ENCODE peak calls at places on chromosomes 2 and 18, in nine cellular contexts. A is A549, Q is heart left ventricle, C is transverse colon, B is ovary, P is spleen, U is adrenal gland, V is IMR-90, D is gastrocnemius medialis. N is an unnamed sample. For H3K4me1, the result is how much of the 10 kb centered on the place peaks cover.

GRCh38 chr2:84959045-84959493 is 11.9 kb upstream of the KCMF1 start:
- DNase-seq in A (peak), Q (no peak), C (no peak), B (no peak), P (no peak), U (no peak), V (peak), D (no peak), N (peak)

GRCh38 chr2:84906900-84907714 is 1.7 kb downstream of the TMSB10 start:
- DNase-seq in A (peak), Q (peak), C (peak), B (no peak), P (peak), U (peak), V (peak), D (peak), N (no peak)

GRCh38 chr18:49161627-49162026 is 210.9 kb upstream of the SMAD7 start:
- DNase-seq in A (no peak), Q (no peak), C (no peak), B (no peak), P (no peak), U (no peak), V (peak), D (no peak), N (no peak)

GRCh38 chr2:118167026-118167425 is 78.8 kb downstream of the INSIG2 start:
- DNase-seq in A (no peak), Q (no peak), C (no peak), B (no peak), P (no peak), U (no peak), V (no peak), D (no peak), N (no peak)

GRCh38 chr2:97928591-97928990 is 67.2 kb downstream of the TMEM131 start:
- DNase-seq in A (no peak), Q (no peak), C (no peak), B (no peak), P (no peak), U (no peak), V (no peak), D (no peak), N (no peak)

GRCh38 chr2:71852141-71852711 is 295.4 kb downstream of the CYP26B1 start:
- DNase-seq in A (no peak), Q (no peak), C (no peak), B (no peak), P (no peak), U (peak), V (no peak), D (no peak), N (no peak)

GRCh38 chr2:36707050-36707449 is 10.5 kb downstream of the VIT start:
- DNase-seq in A (no peak), Q (no peak), C (no peak), B (no peak), P (no peak), U (no peak), V (peak), D (peak), N (no peak)

GRCh38 chr2:20551231-20551944 is 99.5 kb downstream of the HS1BP3 start:
- DNase-seq in A (no peak), Q (no peak), C (no peak), B (no peak), P (peak), U (peak), V (no peak), D (peak), N (no peak)

GRCh38 chr2:239269173-239269865 is 131.5 kb downstream of the HDAC4 start:
- DNase-seq in A (no peak), Q (no peak), C (peak), B (no peak), P (no peak), U (no peak), V (no peak), D (peak), N (no peak)
- H3K4me1 ChIP-seq in A (half or more), Q (half or more), C (half or more), B (under half), P (half or more), U (under half), V (under half), D (half or more), N (under half)

GRCh38 chr2:149719695-149720094 is 132.1 kb upstream of the MMADHC start:
- DNase-seq in A (no peak), Q (no peak), C (no peak), B (no peak), P (no peak), U (no peak), V (no peak), D (no peak), N (no peak)
- TF ChIP-seq POLR2A in A (no peak), Q (no peak), C (no peak), B (no peak), P (no peak), U (no peak), V (no peak), D (no peak), N (no peak)

GRCh38 chr2:12990523-12990922 is 273.8 kb downstream of the TRIB2 start:
- DNase-seq in A (no peak), Q (no peak), C (no peak), B (no peak), P (no peak), U (no peak), V (no peak), D (no peak), N (no peak)
- TF ChIP-seq CTCF in A (peak), Q (peak), C (no peak), B (no peak), P (no peak), U (no peak), V (peak), D (no peak), N (peak)

DNA sequence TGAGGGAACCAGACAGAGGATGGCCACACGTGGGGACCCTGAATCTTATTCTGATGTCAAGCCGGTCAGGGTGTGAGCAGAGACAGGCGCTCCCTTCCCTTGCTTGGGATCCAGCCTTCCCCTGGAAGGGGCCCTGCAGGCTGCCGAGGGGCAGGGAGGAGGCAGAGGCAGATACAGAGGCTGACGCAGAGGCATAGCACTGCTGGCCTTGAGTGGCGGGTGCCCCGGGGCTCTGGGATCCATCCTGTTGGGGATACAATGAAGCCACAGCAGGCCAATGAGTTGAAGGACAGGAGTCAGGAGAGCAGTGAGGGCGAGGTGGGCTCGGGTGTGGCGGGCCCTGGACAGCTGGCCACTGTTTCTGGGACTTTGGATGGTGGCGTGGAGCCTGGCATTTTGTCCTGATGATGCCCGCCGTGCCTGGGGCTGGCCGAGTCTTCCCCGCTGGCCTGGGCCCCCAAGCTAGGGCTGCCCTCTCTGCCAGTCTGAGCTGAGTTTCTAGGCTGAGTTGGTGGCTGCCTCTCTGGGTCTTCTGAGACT is 63.9 kb upstream of the GPC1 start:
- DNase-seq in A (no peak), Q (no peak), C (no peak), B (no peak), P (no peak), U (no peak), V (no peak), D (no peak), N (no peak)
- H3K4me1 ChIP-seq in A (half or more), Q (under half), C (under half), B (under half), P (under half), U (under half), V (under half), D (half or more), N (under half)

GRCh38 chr2:43219383-43220228 is 6.8 kb downstream of the ZFP36L2 start:
- DNase-seq in A (peak), Q (peak), C (peak), B (peak), P (peak), U (peak), V (peak), D (peak), N (peak)
- TF ChIP-seq POLR2A in A (peak), Q (peak), C (peak), B (peak), P (no peak), U (no peak), V (no peak), D (peak), N (peak)

DNA sequence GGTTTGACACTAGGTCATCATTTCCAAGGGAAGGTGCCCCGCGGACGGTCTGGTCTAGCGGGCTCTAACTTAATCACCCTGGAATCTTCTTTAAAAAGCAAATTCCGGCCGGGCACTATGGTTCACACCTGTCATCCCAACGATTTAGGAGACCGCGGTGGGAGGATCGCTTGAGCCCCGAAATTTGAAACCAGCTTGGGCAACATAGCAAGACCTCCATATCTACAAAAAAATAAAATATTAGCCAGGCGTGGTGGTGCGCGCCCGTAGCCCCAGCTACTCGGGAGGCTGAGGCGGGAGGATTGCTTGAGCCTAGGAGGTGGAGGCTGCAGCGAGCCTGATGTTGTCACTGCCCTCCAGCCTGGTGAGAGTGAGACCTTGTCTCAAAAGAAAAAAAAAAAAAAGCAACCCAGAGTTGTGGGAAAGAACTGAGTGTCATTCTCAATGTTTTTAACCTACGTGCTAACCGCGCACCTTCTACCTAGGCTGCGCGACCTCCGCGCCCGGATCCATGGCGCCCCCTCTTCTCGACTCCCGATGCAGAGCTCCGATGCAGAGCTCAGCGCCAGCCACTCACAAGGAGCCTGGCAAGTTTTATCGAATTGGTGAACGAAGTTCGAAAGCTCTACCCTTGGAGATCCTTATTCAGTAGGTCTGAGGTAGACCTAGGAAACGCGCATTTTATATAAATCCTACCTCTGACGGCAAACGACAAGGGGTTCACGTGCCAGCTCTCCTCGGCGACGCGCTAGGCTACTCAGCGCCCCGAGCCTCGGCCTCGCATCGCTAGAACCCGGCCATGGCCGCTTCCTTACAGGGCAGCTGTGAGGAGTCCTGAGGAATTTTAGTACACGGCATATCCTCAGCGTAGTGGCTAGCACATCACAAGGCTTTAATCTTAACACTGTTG is 877 bp upstream of the TWSG1 start:
- DNase-seq in A (no peak), Q (peak), C (peak), B (peak), P (peak), U (peak), V (no peak), D (peak), N (peak)
- TF ChIP-seq CTCF in A (no peak), Q (no peak), C (no peak), B (no peak), P (no peak), U (no peak), V (peak), D (no peak), N (no peak)

GRCh38 chr18:28126768-28127167 is 50.2 kb downstream of the CDH2 start:
- DNase-seq in A (no peak), Q (no peak), C (no peak), B (no peak), P (no peak), U (no peak), V (no peak), D (no peak), N (no peak)
- H3K4me1 ChIP-seq in A (half or more), Q (half or more), C (under half), B (under half), P (under half), U (under half), V (under half), D (under half), N (under half)

DNA sequence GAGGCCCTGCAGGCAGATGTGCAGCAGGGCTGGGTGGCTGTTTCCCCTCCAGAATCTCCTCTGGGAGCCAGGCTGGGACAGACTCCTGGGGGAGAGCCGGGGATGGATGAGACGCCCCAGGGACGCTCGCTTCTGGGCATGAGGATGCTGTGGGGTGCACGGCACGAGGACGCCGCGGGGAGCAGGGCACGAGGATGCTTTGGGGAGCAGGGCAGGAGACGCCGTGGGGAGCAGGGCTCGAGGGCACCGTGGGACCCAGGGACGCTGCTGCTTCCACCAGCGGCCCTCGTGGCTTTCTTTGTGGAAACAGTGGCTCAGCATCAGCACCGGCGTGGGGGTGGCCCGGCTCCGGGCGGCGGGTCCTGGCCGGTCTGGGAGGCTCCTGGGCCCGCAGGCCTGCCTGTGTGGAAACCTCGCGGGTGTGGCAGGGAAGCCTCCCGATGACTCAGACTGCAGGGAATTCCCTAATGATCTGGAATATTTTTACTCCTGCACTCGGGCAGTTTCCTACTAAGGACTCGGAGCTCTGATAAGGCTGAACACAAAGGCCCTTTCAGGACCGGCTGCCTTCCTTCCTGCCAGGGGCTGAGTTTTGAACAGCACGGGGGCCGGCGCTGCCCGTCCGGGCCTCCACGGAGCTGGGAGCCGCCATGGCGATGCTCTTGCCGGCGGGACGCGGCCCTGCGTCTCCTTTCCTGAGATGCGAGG is 62.6 kb downstream of the NFATC1 start:
- DNase-seq in A (peak), Q (peak), C (peak), B (peak), P (no peak), U (peak), V (peak), D (peak), N (peak)
- TF ChIP-seq POLR2A in A (no peak), Q (no peak), C (no peak), B (no peak), P (no peak), U (no peak), V (peak), D (no peak), N (no peak)

GRCh38 chr18:66457245-66457644 is 146.6 kb downstream of the CDH19 start:
- DNase-seq in A (no peak), Q (no peak), C (no peak), B (no peak), P (no peak), U (no peak), V (no peak), D (no peak), N (no peak)
- TF ChIP-seq CTCF in A (no peak), Q (no peak), C (no peak), B (no peak), P (no peak), U (no peak), V (no peak), D (no peak), N (no peak)